ENCODE peak calls at places on chromosomes 12 and 14, in four cellular contexts. L is ovary, J is pancreas, R is IMR-90. D is an unnamed sample.

GRCh38 chr14:50039734-50040400 is 76.5 kb downstream of the VCPKMT start:
- DNase-seq in L (no peak), R (no peak), J (no peak), D (no peak)

GRCh38 chr12:51827925-51828818 is 20.3 kb downstream of the FIGNL2 start:
- DNase-seq in J (no peak), R (peak; percentile 64), L (no peak), D (no peak)

GRCh38 chr14:22291406-22291805 is 297.6 kb downstream of the DAD1 start:
- DNase-seq in L (no peak), R (peak; percentile 66), J (no peak), D (no peak)

GRCh38 chr12:122275459-122275858 is 9.2 kb upstream of the VPS33A start:
- DNase-seq in J (no peak), L (no peak), R (no peak), D (no peak)

GRCh38 chr12:122031342-122032216 is 9.9 kb downstream of the BCL7A start:
- DNase-seq in R (no peak), L (peak; percentile 49), J (no peak), D (peak; percentile 59)

GRCh38 chr12:124545508-124546418 is 21.6 kb downstream of the NCOR2 start:
- DNase-seq in J (no peak), L (no peak), R (peak; percentile 43), D (no peak)

GRCh38 chr12:27869567-27869966 is 89.5 kb upstream of the MANSC4 start:
- DNase-seq in J (no peak), R (no peak), L (no peak), D (peak; percentile 48)

GRCh38 chr12:3107071-3107583 is 29.9 kb downstream of the TSPAN9 start:
- DNase-seq in J (no peak), R (peak; percentile 63), L (peak; percentile 52), D (no peak)

GRCh38 chr12:104285740-104286537 is 17.6 kb upstream of the EID3 start:
- DNase-seq in R (peak; percentile 70), J (no peak), L (no peak), D (no peak)

GRCh38 chr14:72479471-72479931 is 414.4 kb downstream of the DPF3 start:
- DNase-seq in J (no peak), L (no peak), R (peak; percentile 4), D (no peak)

GRCh38 chr12:116603516-116603915 is 44.3 kb downstream of the MAP1LC3B2 start:
- DNase-seq in L (no peak), J (no peak), R (no peak), D (no peak)

GRCh38 chr12:71469235-71469873 is 29.8 kb downstream of the LGR5 start:
- DNase-seq in L (no peak), R (peak; percentile 69), J (no peak), D (no peak)

DNA sequence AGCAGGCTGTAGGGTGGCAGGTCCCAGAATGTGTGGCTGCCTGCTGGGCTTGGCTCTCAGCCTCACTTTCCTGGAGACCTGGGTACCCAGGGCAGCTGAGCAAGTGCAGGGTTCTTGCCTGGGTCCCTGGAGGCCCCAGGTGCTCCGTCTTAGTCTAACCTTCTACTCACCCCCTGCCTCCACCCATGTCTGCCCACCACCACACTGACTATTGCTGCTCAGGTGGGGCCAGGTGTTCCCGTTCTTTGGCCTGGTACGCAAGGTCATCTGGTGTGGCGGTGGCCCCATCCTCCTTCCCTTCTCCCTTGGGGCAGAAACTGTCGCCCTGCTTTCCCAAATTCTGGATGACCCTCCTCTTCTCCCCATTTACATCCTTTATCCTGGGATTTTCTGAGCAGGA is 319.9 kb downstream of the TMEM121 start:
- DNase-seq in R (no peak), L (peak; percentile 1), J (no peak), D (no peak)
- H3K9me3 ChIP-seq in R (peaks cover 57% of the 10 kb centered on the region), L (no peaks in the 10 kb centered on the region), J (no peaks in the 10 kb centered on the region), D (no peaks in the 10 kb centered on the region)

GRCh38 chr12:113246478-113247122 is 25.3 kb downstream of the TPCN1 start:
- DNase-seq in J (peak; percentile 48), R (peak; percentile 38), L (no peak), D (peak; percentile 38)
- H3K4me1 ChIP-seq in J (peaks cover 61% of the 10 kb centered on the region), R (peaks cover 23% of the 10 kb centered on the region), L (peaks cover 19% of the 10 kb centered on the region), D (peaks cover 62% of the 10 kb centered on the region)

GRCh38 chr12:109241936-109242335 is 67.1 kb downstream of the FOXN4 start:
- DNase-seq in R (no peak), L (no peak), J (no peak), D (no peak)
- TF ChIP-seq CTCF in R (no peak), L (no peak), J (no peak), D (no peak)

GRCh38 chr12:30774599-30774998 is 19.8 kb upstream of the CAPRIN2 start:
- DNase-seq in L (no peak), J (no peak), R (no peak), D (no peak)
- H3K9me3 ChIP-seq in L (no peaks in the 10 kb centered on the region), J (no peaks in the 10 kb centered on the region), R (no peaks in the 10 kb centered on the region), D (no peaks in the 10 kb centered on the region)

GRCh38 chr12:96375841-96376249 is 24.4 kb downstream of the CDK17 start:
- DNase-seq in L (no peak), J (no peak), R (no peak), D (no peak)
- H3K4me1 ChIP-seq in L (peaks cover 6% of the 10 kb centered on the region), J (peaks cover 9% of the 10 kb centered on the region), R (no peaks in the 10 kb centered on the region), D (peaks cover 5% of the 10 kb centered on the region)

DNA sequence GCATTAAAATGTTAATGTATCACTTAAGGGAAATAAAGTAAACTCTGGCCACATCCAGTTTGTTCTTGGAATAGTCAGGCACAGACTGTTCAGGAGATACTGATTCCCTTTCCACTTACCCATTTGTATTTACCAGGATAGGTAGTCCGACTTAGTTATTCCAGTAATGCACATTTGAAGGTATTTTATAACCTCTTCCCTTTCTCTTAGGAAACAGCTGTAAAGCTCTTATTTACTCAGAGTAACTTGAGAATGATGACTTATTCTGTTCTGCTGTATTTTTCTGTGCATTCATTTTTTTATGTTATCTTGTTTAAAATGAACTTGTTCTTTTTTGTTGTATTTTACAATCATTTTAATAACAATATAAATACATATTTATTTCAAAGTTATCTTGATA is 78.0 kb downstream of the METTL25 start:
- DNase-seq in L (no peak), J (no peak), R (no peak), D (no peak)
- TF ChIP-seq CTCF in L (no peak), J (no peak), R (no peak), D (no peak)

DNA sequence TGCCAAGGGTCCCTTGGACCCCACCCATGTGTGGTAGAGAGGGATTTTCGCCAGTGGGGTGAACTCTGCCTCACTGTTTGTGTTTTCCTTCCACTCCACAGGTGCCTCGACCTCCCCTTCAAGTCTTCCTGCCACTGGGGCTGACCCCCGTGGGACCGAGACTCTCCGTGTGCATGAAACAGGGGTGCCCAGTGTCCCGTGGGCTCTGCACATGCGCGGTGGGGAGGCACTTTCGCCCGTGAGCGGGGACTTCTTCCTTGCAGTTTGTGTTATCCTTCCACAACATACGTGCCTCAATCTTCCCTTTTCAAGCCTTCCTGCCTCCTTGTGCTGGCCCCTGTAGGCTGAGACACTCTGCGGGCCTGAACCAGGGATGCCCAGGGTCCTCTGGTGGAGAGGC is 362.4 kb downstream of the ALG10 start:
- DNase-seq in L (no peak), R (no peak), J (no peak), D (no peak)
- H3K9me3 ChIP-seq in L (no peaks in the 10 kb centered on the region), R (peaks cover 57% of the 10 kb centered on the region), J (no peaks in the 10 kb centered on the region), D (no peaks in the 10 kb centered on the region)

GRCh38 chr14:35393826-35394225 is 10.7 kb downstream of the NFKBIA start:
- DNase-seq in L (no peak), J (no peak), R (no peak), D (no peak)

GRCh38 chr14:35390577-35391387 is 13.8 kb downstream of the NFKBIA start:
- DNase-seq in J (no peak), R (no peak), L (no peak), D (no peak)

GRCh38 chr14:35391388-35391710 is 13.2 kb downstream of the NFKBIA start:
- DNase-seq in J (no peak), L (no peak), R (no peak), D (no peak)

GRCh38 chr14:35395283-35395682 is 9.3 kb downstream of the NFKBIA start:
- DNase-seq in J (no peak), R (no peak), L (no peak), D (no peak)

GRCh38 chr14:35394326-35394725 is 10.2 kb downstream of the NFKBIA start:
- DNase-seq in J (no peak), L (no peak), R (no peak), D (no peak)
- H3K4me1 ChIP-seq in J (no peaks in the 10 kb centered on the region), L (peaks cover 2% of the 10 kb centered on the region), R (peaks cover 9% of the 10 kb centered on the region), D (peaks cover 17% of the 10 kb centered on the region)

DNA sequence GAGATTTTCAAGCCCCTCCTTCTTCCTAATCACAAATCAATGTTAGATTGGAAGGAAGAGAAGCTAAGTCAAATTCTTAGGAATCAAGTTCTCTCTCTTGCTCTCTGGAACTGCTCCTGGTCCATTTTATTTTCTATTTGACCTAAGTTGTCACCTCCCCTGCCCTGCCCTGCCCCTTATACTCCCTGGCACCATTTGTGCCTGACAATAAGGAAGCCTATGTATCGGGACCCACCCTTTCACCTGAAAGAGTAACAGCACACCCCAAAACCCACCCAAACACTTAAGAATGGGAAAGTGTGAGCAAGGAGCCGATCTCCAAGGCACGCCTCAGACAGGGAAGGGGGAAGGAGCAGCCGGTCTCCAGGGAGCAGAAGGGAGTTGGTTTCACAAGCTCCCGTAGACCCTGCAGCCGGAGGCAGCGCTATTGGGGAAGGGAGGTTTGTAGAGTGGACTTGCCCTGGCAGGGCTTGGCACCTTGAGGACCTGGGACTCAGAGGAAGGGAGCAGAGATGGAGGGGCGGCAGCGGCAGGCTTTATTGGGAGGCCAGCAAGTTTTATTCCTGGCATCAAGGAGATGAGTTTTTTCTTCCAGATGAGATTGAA is 1.6 kb downstream of the LRRC74A start:
- DNase-seq in R (no peak), L (peak; percentile 28), J (peak; percentile 53), D (peak; percentile 51)
- TF ChIP-seq CTCF in R (no peak), L (no peak), J (no peak), D (no peak)

DNA sequence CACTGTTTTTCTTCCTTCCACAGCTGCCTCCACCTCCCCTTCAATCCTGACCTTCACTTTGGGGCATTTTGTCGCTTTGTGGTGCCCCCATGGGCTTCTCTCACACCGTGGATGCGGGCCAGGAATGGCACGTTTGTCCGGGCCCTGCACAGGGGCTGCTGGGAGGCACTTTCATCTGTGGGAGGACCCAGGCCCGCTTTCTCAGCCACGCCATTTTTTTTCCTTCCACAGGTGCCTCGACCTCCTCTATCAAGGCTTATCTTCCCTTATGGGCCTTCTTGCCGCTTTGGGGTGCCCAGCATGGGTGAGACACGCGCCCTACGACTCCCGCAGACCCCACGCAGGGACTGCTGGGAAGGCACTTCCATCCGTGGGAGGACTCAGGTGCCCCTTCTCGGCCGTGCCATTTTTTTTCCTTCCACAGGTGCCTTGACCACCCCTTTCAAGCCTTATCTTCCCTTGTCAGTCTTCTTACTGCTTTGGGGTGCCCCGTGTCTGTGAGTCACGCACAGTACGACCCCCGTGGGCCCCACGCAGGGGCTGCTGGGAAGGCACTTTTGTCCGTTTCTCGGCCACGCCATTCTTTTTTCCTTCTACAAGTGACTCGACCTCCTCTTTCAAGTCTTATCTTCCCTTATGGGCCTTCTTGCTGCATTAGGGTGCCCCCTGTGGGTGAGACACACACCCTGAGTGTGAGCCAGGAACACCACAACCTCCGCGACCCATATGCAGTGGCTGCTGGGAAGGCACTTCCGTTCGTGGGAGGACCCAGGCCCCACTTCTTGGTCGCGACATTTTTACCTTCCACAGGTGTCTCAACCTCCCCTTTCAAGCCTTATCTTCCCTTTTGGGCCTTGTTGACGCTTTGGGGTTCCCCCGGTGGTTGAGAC is 270.7 kb downstream of the ALG10 start:
- DNase-seq in L (peak; percentile 8), R (no peak), J (no peak), D (no peak)
- H3K9me3 ChIP-seq in L (no peaks in the 10 kb centered on the region), R (peaks cover 78% of the 10 kb centered on the region), J (no peaks in the 10 kb centered on the region), D (no peaks in the 10 kb centered on the region)